ENCODE peak calls at places on chromosome 20, in six cellular contexts. One of them, this sample, is unnamed.
A peak's percentile ranks its signal among the peaks of the same experiment; 100 is the strongest.

GRCh38 chr20:31675828-31676533 is 38.3 kb downstream of the COX4I2 start:
- DNase-seq in GM19239: no peak
- DNase-seq in anterior cingulate cortex: no peak
- DNase-seq in fibroblast of pulmonary artery: peak; percentile 71
- DNase-seq in heart left ventricle: no peak
- DNase-seq in left colon: no peak
- DNase-seq in this sample: peak; percentile 85

GRCh38 chr20:36779656-36780025 is 6.1 kb upstream of the DSN1 start:
- DNase-seq in GM19239: no peak
- DNase-seq in left colon: no peak
- DNase-seq in fibroblast of pulmonary artery: no peak
- DNase-seq in anterior cingulate cortex: no peak
- DNase-seq in heart left ventricle: no peak
- DNase-seq in this sample: no peak

GRCh38 chr20:41818991-41819390 is 200.8 kb upstream of the CHD6 start:
- DNase-seq in GM19239: no peak
- DNase-seq in anterior cingulate cortex: no peak
- DNase-seq in fibroblast of pulmonary artery: no peak
- DNase-seq in heart left ventricle: no peak
- DNase-seq in left colon: no peak
- DNase-seq in this sample: no peak

GRCh38 chr20:46293084-46293483 is 15.2 kb downstream of the CDH22 start:
- DNase-seq in anterior cingulate cortex: no peak
- DNase-seq in fibroblast of pulmonary artery: peak; percentile 68
- DNase-seq in GM19239: no peak
- DNase-seq in heart left ventricle: no peak
- DNase-seq in left colon: no peak
- DNase-seq in this sample: peak; percentile 45

GRCh38 chr20:7113577-7114466 is 346.3 kb downstream of the BMP2 start:
- DNase-seq in fibroblast of pulmonary artery: peak; percentile 67
- DNase-seq in GM19239: no peak
- DNase-seq in anterior cingulate cortex: no peak
- DNase-seq in left colon: no peak
- DNase-seq in heart left ventricle: peak; percentile 40
- DNase-seq in this sample: no peak

GRCh38 chr20:37627767-37628130 is 66.1 kb upstream of the CTNNBL1 start:
- DNase-seq in fibroblast of pulmonary artery: no peak
- DNase-seq in left colon: no peak
- DNase-seq in heart left ventricle: no peak
- DNase-seq in anterior cingulate cortex: no peak
- DNase-seq in GM19239: no peak
- DNase-seq in this sample: no peak

GRCh38 chr20:19934792-19935491 is 82.2 kb upstream of the NAA20 start:
- DNase-seq in heart left ventricle: peak; percentile 82
- DNase-seq in anterior cingulate cortex: no peak
- DNase-seq in fibroblast of pulmonary artery: no peak
- DNase-seq in GM19239: no peak
- DNase-seq in left colon: peak; percentile 81
- DNase-seq in this sample: no peak

GRCh38 chr20:53581444-53582311 is 12.0 kb downstream of the ZNF217 start:
- DNase-seq in anterior cingulate cortex: no peak
- DNase-seq in GM19239: no peak
- DNase-seq in fibroblast of pulmonary artery: no peak
- DNase-seq in left colon: peak; percentile 44
- DNase-seq in heart left ventricle: peak; percentile 16
- DNase-seq in this sample: no peak

GRCh38 chr20:34578040-34578439 is 19.5 kb downstream of the MAP1LC3A start:
- DNase-seq in left colon: no peak
- DNase-seq in fibroblast of pulmonary artery: peak; percentile 63
- DNase-seq in anterior cingulate cortex: no peak
- DNase-seq in heart left ventricle: no peak
- DNase-seq in GM19239: no peak
- DNase-seq in this sample: no peak

GRCh38 chr20:41408131-41408789 is 41.6 kb upstream of the EMILIN3 start:
- DNase-seq in GM19239: peak; percentile 46
- DNase-seq in left colon: no peak
- DNase-seq in heart left ventricle: no peak
- DNase-seq in anterior cingulate cortex: no peak
- DNase-seq in fibroblast of pulmonary artery: no peak
- DNase-seq in this sample: no peak

GRCh38 chr20:57399587-57400261 is 8.5 kb downstream of the RBM38 start:
- DNase-seq in anterior cingulate cortex: no peak
- DNase-seq in left colon: no peak
- DNase-seq in heart left ventricle: peak; percentile 54
- DNase-seq in GM19239: peak; percentile 73
- DNase-seq in fibroblast of pulmonary artery: no peak
- DNase-seq in this sample: no peak

GRCh38 chr20:10094566-10095173 is 59.9 kb downstream of the ANKEF1 start:
- DNase-seq in GM19239: no peak
- DNase-seq in heart left ventricle: no peak
- DNase-seq in anterior cingulate cortex: no peak
- DNase-seq in fibroblast of pulmonary artery: peak; percentile 6
- DNase-seq in left colon: no peak
- DNase-seq in this sample: no peak

GRCh38 chr20:56634735-56635422 is 5.8 kb downstream of the TFAP2C start:
- DNase-seq in fibroblast of pulmonary artery: no peak
- DNase-seq in left colon: no peak
- DNase-seq in anterior cingulate cortex: no peak
- DNase-seq in heart left ventricle: no peak
- DNase-seq in GM19239: no peak
- DNase-seq in this sample: no peak

GRCh38 chr20:32439132-32439829 is 81.2 kb downstream of the ASXL1 start:
- DNase-seq in left colon: no peak
- DNase-seq in GM19239: no peak
- DNase-seq in anterior cingulate cortex: no peak
- DNase-seq in heart left ventricle: no peak
- DNase-seq in fibroblast of pulmonary artery: peak; percentile 55
- DNase-seq in this sample: no peak

GRCh38 chr20:31987744-31988143 is 19.8 kb downstream of the XKR7 start:
- DNase-seq in left colon: no peak
- DNase-seq in GM19239: no peak
- DNase-seq in anterior cingulate cortex: no peak
- DNase-seq in fibroblast of pulmonary artery: peak; percentile 11
- DNase-seq in heart left ventricle: no peak
- DNase-seq in this sample: no peak

GRCh38 chr20:43988867-43989266 is 74.2 kb downstream of the TOX2 start:
- DNase-seq in fibroblast of pulmonary artery: no peak
- DNase-seq in heart left ventricle: no peak
- DNase-seq in GM19239: no peak
- DNase-seq in left colon: no peak
- DNase-seq in anterior cingulate cortex: no peak
- DNase-seq in this sample: no peak

GRCh38 chr20:48076772-48077171 is 291.5 kb upstream of the SULF2 start:
- DNase-seq in heart left ventricle: no peak
- DNase-seq in fibroblast of pulmonary artery: no peak
- DNase-seq in anterior cingulate cortex: no peak
- DNase-seq in GM19239: no peak
- DNase-seq in left colon: no peak
- DNase-seq in this sample: no peak

GRCh38 chr20:23143098-23143497 is 57.0 kb upstream of the CD93 start:
- DNase-seq in fibroblast of pulmonary artery: peak; percentile 83
- DNase-seq in heart left ventricle: peak; percentile 74
- DNase-seq in anterior cingulate cortex: no peak
- DNase-seq in GM19239: no peak
- DNase-seq in left colon: no peak
- DNase-seq in this sample: peak; percentile 60

GRCh38 chr20:62315773-62316172 is 13.0 kb downstream of the ADRM1 start:
- DNase-seq in left colon: no peak
- DNase-seq in heart left ventricle: no peak
- DNase-seq in fibroblast of pulmonary artery: no peak
- DNase-seq in GM19239: no peak
- DNase-seq in anterior cingulate cortex: no peak
- DNase-seq in this sample: no peak

GRCh38 chr20:31691646-31692275 is 30.9 kb downstream of the BCL2L1 start:
- DNase-seq in GM19239: no peak
- DNase-seq in heart left ventricle: no peak
- DNase-seq in left colon: no peak
- DNase-seq in fibroblast of pulmonary artery: no peak
- DNase-seq in anterior cingulate cortex: no peak
- DNase-seq in this sample: no peak

GRCh38 chr20:4369798-4370124 is 351.9 kb upstream of the PRND start:
- DNase-seq in anterior cingulate cortex: no peak
- DNase-seq in GM19239: peak; percentile 23
- DNase-seq in left colon: no peak
- DNase-seq in fibroblast of pulmonary artery: peak; percentile 8
- DNase-seq in heart left ventricle: no peak
- DNase-seq in this sample: no peak

GRCh38 chr20:34990661-34991214 is 35.1 kb downstream of the MYH7B start:
- DNase-seq in anterior cingulate cortex: no peak
- DNase-seq in left colon: no peak
- DNase-seq in fibroblast of pulmonary artery: no peak
- DNase-seq in GM19239: no peak
- DNase-seq in heart left ventricle: no peak
- DNase-seq in this sample: no peak

GRCh38 chr20:19254956-19255355 is 42.5 kb downstream of the SLC24A3 start:
- DNase-seq in GM19239: no peak
- DNase-seq in heart left ventricle: no peak
- DNase-seq in left colon: no peak
- DNase-seq in anterior cingulate cortex: no peak
- DNase-seq in fibroblast of pulmonary artery: no peak
- DNase-seq in this sample: no peak

GRCh38 chr20:33666293-33667244 is at the start of gene ACTL10:
- DNase-seq in heart left ventricle: peak; percentile 97
- DNase-seq in fibroblast of pulmonary artery: peak; percentile 99
- DNase-seq in anterior cingulate cortex: peak; percentile 82
- DNase-seq in left colon: peak; percentile 98
- DNase-seq in GM19239: peak; percentile 95
- DNase-seq in this sample: peak; percentile 99

GRCh38 chr20:61295726-61296628 is 43.9 kb downstream of the CDH4 start:
- DNase-seq in heart left ventricle: no peak
- DNase-seq in GM19239: no peak
- DNase-seq in fibroblast of pulmonary artery: no peak
- DNase-seq in left colon: no peak
- DNase-seq in anterior cingulate cortex: no peak
- DNase-seq in this sample: peak; percentile 27

GRCh38 chr20:51338692-51339440 is 203.7 kb downstream of the NFATC2 start:
- DNase-seq in anterior cingulate cortex: no peak
- DNase-seq in left colon: no peak
- DNase-seq in fibroblast of pulmonary artery: peak; percentile 66
- DNase-seq in GM19239: no peak
- DNase-seq in heart left ventricle: no peak
- DNase-seq in this sample: peak; percentile 71

GRCh38 chr20:59055302-59055701 is 12.7 kb upstream of the PRELID3B start:
- DNase-seq in fibroblast of pulmonary artery: peak; percentile 47
- DNase-seq in anterior cingulate cortex: no peak
- DNase-seq in left colon: no peak
- DNase-seq in heart left ventricle: no peak
- DNase-seq in GM19239: no peak
- DNase-seq in this sample: peak; percentile 22

GRCh38 chr20:17610566-17611289 is 40.9 kb downstream of the DSTN start:
- DNase-seq in anterior cingulate cortex: no peak
- DNase-seq in GM19239: peak; percentile 1
- DNase-seq in heart left ventricle: no peak
- DNase-seq in fibroblast of pulmonary artery: no peak
- DNase-seq in left colon: peak; percentile 82
- DNase-seq in this sample: no peak